ENCODE peak calls at places on chromosomes 4 and X, in seven cellular contexts. Y, T, W, A, U, D and N are unnamed samples.

GRCh38 chr4:183918696-183919095 is 13.6 kb downstream of the STOX2 start:
- DNase-seq in Y (no peak), T (no peak), W (no peak), A (no peak), U (no peak), D (no peak), N (no peak)

GRCh38 chr4:17561195-17561909 is 15.6 kb upstream of the LAP3 start:
- DNase-seq in Y (no peak), T (peak), W (no peak), A (no peak), U (no peak), D (no peak), N (peak)

GRCh38 chr4:40515398-40516293 is 114.0 kb downstream of the RBM47 start:
- DNase-seq in Y (no peak), T (peak), W (peak), A (no peak), U (peak), D (no peak), N (no peak)

GRCh38 chr4:124941267-124941666 is 228.7 kb upstream of the ANKRD50 start:
- DNase-seq in Y (no peak), T (peak), W (no peak), A (no peak), U (no peak), D (no peak), N (no peak)

GRCh38 chr4:45640281-45640680 is 483.6 kb downstream of the GABRG1 start:
- DNase-seq in Y (peak), T (no peak), W (no peak), A (no peak), U (no peak), D (no peak), N (no peak)

GRCh38 chr4:105666693-105667092 is 41.8 kb downstream of the INTS12 start:
- DNase-seq in Y (peak), T (peak), W (no peak), A (no peak), U (no peak), D (no peak), N (no peak)

GRCh38 chr4:119299221-119300071 is 22.5 kb downstream of the FABP2 start:
- DNase-seq in Y (no peak), T (peak), W (no peak), A (no peak), U (no peak), D (no peak), N (no peak)

GRCh38 chr4:48813984-48814383 is 16.9 kb upstream of the OCIAD1 start:
- DNase-seq in Y (peak), T (no peak), W (no peak), A (no peak), U (no peak), D (no peak), N (no peak)

GRCh38 chr4:98505991-98506390 is 152.4 kb downstream of the TSPAN5 start:
- DNase-seq in Y (no peak), T (no peak), W (no peak), A (no peak), U (no peak), D (no peak), N (no peak)

GRCh38 chr4:40909363-40909876 is 159.7 kb downstream of the NSUN7 start:
- DNase-seq in Y (peak), T (peak), W (no peak), A (no peak), U (peak), D (no peak), N (no peak)

GRCh38 chr4:89837385-89837995 is 529 bp upstream of the SNCA start:
- DNase-seq in Y (peak), T (peak), W (peak), A (no peak), U (peak), D (peak), N (peak)

GRCh38 chrX:67351411-67351810 is 192.4 kb upstream of the AR start:
- DNase-seq in Y (no peak), T (no peak), W (no peak), A (no peak), U (no peak), D (no peak), N (no peak)

GRCh38 chr4:118746251-118746919 is 61.2 kb downstream of the METTL14 start:
- DNase-seq in Y (no peak), T (no peak), W (no peak), A (no peak), U (no peak), D (peak), N (peak)

GRCh38 chr4:25062098-25062497 is 31.4 kb upstream of the LGI2 start:
- DNase-seq in Y (no peak), T (no peak), W (no peak), A (no peak), U (no peak), D (no peak), N (no peak)

GRCh38 chr4:88646528-88647280 is 50.9 kb downstream of the NAP1L5 start:
- DNase-seq in Y (no peak), T (no peak), W (no peak), A (no peak), U (no peak), D (no peak), N (no peak)

GRCh38 chr4:11615601-11616000 is 186.9 kb upstream of the HS3ST1 start:
- DNase-seq in Y (no peak), T (no peak), W (no peak), A (no peak), U (no peak), D (peak), N (no peak)

GRCh38 chr4:184810720-184811119 is 15.0 kb downstream of the ACSL1 start:
- DNase-seq in Y (no peak), T (no peak), W (no peak), A (no peak), U (no peak), D (peak), N (no peak)

GRCh38 chr4:168516841-168517240 is 20.0 kb downstream of the PALLD start:
- DNase-seq in Y (no peak), T (no peak), W (no peak), A (no peak), U (no peak), D (no peak), N (no peak)

GRCh38 chrX:68508799-68509198 is 9.9 kb downstream of the YIPF6 start:
- DNase-seq in Y (peak), T (peak), W (no peak), A (no peak), U (no peak), D (no peak), N (no peak)

GRCh38 chr4:7959066-7959465 is 19.4 kb upstream of the AFAP1 start:
- DNase-seq in Y (no peak), T (no peak), W (no peak), A (no peak), U (no peak), D (no peak), N (no peak)

GRCh38 chrX:74349387-74349786 is 45.4 kb downstream of the ZCCHC13 start:
- DNase-seq in Y (no peak), T (peak), W (no peak), A (no peak), U (no peak), D (no peak), N (no peak)

GRCh38 chr4:128583753-128584712 is 225.5 kb upstream of the JADE1 start:
- DNase-seq in Y (peak), T (peak), W (no peak), A (no peak), U (no peak), D (peak), N (no peak)

GRCh38 chr4:113683143-113683542 is 78.4 kb downstream of the CAMK2D start:
- DNase-seq in Y (no peak), T (no peak), W (no peak), A (peak), U (peak), D (peak), N (no peak)

GRCh38 chr4:163598028-163598427 is 103.5 kb downstream of the TMA16 start:
- DNase-seq in Y (no peak), T (no peak), W (no peak), A (no peak), U (no peak), D (no peak), N (no peak)